ENCODE peak calls at places on chromosomes 16 and 17, in seven cellular contexts. E is iPS-NIHi11; X is GM13977; N is suprapubic skin; A is AG10803; Z is uterus; I is activated effector memory CD4-positive, alpha-beta T cell treated with Interleukin-2 at 50 U/mL for 16 hours. U is an unnamed sample.

GRCh38 chr17:69269174-69269998 is 40.8 kb upstream of the ABCA10 start:
- DNase-seq in N (no peak), E (no peak), X (no peak), Z (no peak), A (peak; percentile 72), I (no peak), U (no peak)

GRCh38 chr17:6948562-6948961 is 47.3 kb upstream of the ALOX12 start:
- DNase-seq in Z (no peak), N (no peak), I (no peak), A (no peak), E (no peak), X (no peak), U (no peak)

GRCh38 chr17:10754109-10754508 is 24.3 kb upstream of the TMEM220 start:
- DNase-seq in Z (no peak), I (no peak), X (peak; percentile 44), N (no peak), A (peak; percentile 18), E (peak; percentile 73), U (peak; percentile 94)

GRCh38 chr16:70407811-70408274 is 31.1 kb downstream of the ST3GAL2 start:
- DNase-seq in Z (no peak), E (no peak), I (no peak), A (no peak), N (no peak), X (peak; percentile 56), U (no peak)

GRCh38 chr16:30902070-30902972 is 5.9 kb downstream of the CTF1 start:
- DNase-seq in N (no peak), E (peak; percentile 93), I (peak; percentile 61), Z (peak; percentile 74), A (peak; percentile 60), X (peak; percentile 90), U (peak; percentile 88)

GRCh38 chr17:4276514-4276913 is 12.7 kb upstream of the ANKFY1 start:
- DNase-seq in E (no peak), N (no peak), Z (no peak), X (no peak), A (peak; percentile 50), I (no peak), U (no peak)

GRCh38 chr17:4947411-4948165 is 742 bp downstream of the PFN1 start:
- DNase-seq in E (peak; percentile 62), A (peak; percentile 40), N (peak; percentile 81), I (peak; percentile 65), X (peak; percentile 82), Z (peak; percentile 71), U (peak; percentile 85)

GRCh38 chr17:298791-299450 is 53.7 kb downstream of the RPH3AL start:
- DNase-seq in I (no peak), E (no peak), N (no peak), X (no peak), A (no peak), Z (peak; percentile 77), U (no peak)

GRCh38 chr17:74296548-74296936 is 22.5 kb downstream of the DNAI2 start:
- DNase-seq in E (no peak), X (no peak), I (peak; percentile 50), A (peak; percentile 31), Z (peak; percentile 54), N (no peak), U (peak; percentile 94)

GRCh38 chr16:12089492-12090161 is 113.1 kb downstream of the SNX29 start:
- DNase-seq in A (peak; percentile 67), E (peak; percentile 57), Z (peak; percentile 34), I (no peak), X (peak; percentile 39), N (peak; percentile 77), U (peak; percentile 86)

GRCh38 chr16:50505714-50506542 is 42.3 kb upstream of the NKD1 start:
- DNase-seq in E (peak; percentile 35), I (no peak), N (no peak), X (no peak), A (no peak), Z (no peak), U (peak; percentile 82)